ENCODE peak calls at places on chromosomes 6 and 20, in six cellular contexts. T is RWPE1, Q is body of pancreas, M is lower lobe of right lung, Z is lower leg skin, S is mammary epithelial cell. F is an unnamed sample.

GRCh38 chr6:69768664-69769063 is 28.1 kb downstream of the LMBRD1 start:
- DNase-seq in S (no peak), Z (no peak), M (no peak), T (no peak), Q (no peak), F (no peak)

GRCh38 chr6:84353459-84354423 is 126.3 kb upstream of the CEP162 start:
- DNase-seq in M (no peak), T (no peak), Q (no peak), Z (no peak), S (no peak), F (no peak)

GRCh38 chr6:45626087-45626891 is 248.6 kb upstream of the SUPT3H start:
- DNase-seq in Q (no peak), M (no peak), S (peak), Z (no peak), T (peak), F (no peak)

GRCh38 chr20:1535420-1536175 is 21.9 kb downstream of the SIRPD start:
- DNase-seq in T (no peak), S (no peak), Z (no peak), Q (no peak), M (peak), F (peak)

GRCh38 chr6:36487698-36488097 is 44.9 kb downstream of the KCTD20 start:
- DNase-seq in T (no peak), M (no peak), Z (no peak), Q (no peak), S (no peak), F (no peak)

GRCh38 chr6:56714982-56715456 is 72.3 kb upstream of the DST start:
- DNase-seq in T (peak), S (peak), Z (no peak), M (no peak), Q (no peak), F (no peak)

GRCh38 chr6:144678844-144679243 is 393.7 kb downstream of the UTRN start:
- DNase-seq in Z (no peak), M (no peak), S (no peak), T (no peak), Q (no peak), F (no peak)

GRCh38 chr6:150492507-150492906 is 107.2 kb upstream of the PLEKHG1 start:
- DNase-seq in T (peak), Z (no peak), Q (no peak), M (no peak), S (peak), F (no peak)

GRCh38 chr6:32952817-32953739 is at the start of gene HLA-DMA:
- DNase-seq in Z (peak), M (peak), T (peak), Q (peak), S (peak), F (peak)

GRCh38 chr20:25065625-25066338 is 7.8 kb upstream of the ACSS1 start:
- DNase-seq in Z (peak), S (peak), T (peak), M (no peak), Q (peak), F (no peak)

GRCh38 chr6:149831380-149831820 is 32.8 kb downstream of the LRP11 start:
- DNase-seq in Z (no peak), S (peak), T (no peak), M (no peak), Q (no peak), F (no peak)

GRCh38 chr6:5506149-5506548 is 244.8 kb downstream of the FARS2 start:
- DNase-seq in T (no peak), M (no peak), Z (no peak), S (no peak), Q (no peak), F (no peak)

GRCh38 chr6:1792989-1793388 is 183.3 kb downstream of the FOXC1 start:
- DNase-seq in S (peak), Z (no peak), T (peak), M (no peak), Q (peak), F (no peak)

GRCh38 chr6:132065556-132065955 is 114.4 kb upstream of the CCN2 start:
- DNase-seq in Q (no peak), S (peak), M (no peak), Z (no peak), T (peak), F (no peak)

GRCh38 chr6:106556368-106556960 is 72.8 kb downstream of the RTN4IP1 start:
- DNase-seq in S (no peak), Q (no peak), M (no peak), T (no peak), Z (no peak), F (no peak)

GRCh38 chr6:70886661-70887060 is 70.2 kb downstream of the B3GAT2 start:
- DNase-seq in Q (no peak), Z (no peak), S (no peak), M (no peak), T (no peak), F (no peak)

GRCh38 chr20:58699246-58700107 is 6.9 kb downstream of the NPEPL1 start:
- DNase-seq in Z (no peak), S (no peak), M (no peak), Q (peak), T (no peak), F (peak)

GRCh38 chr6:42520786-42521607 is 42.8 kb upstream of the UBR2 start:
- DNase-seq in Z (no peak), Q (no peak), T (peak), S (peak), M (no peak), F (no peak)

GRCh38 chr6:99589290-99589672 is 17.4 kb upstream of the PRDM13 start:
- DNase-seq in T (no peak), Z (no peak), S (no peak), Q (no peak), M (no peak), F (no peak)

GRCh38 chr6:16097382-16098171 is 31.3 kb upstream of the MYLIP start:
- DNase-seq in S (no peak), Z (no peak), M (no peak), Q (no peak), T (no peak), F (no peak)

GRCh38 chr6:89311853-89312531 is 3.1 kb downstream of the GABRR2 start:
- DNase-seq in Z (peak), T (peak), Q (peak), S (no peak), M (peak), F (no peak)

GRCh38 chr6:12060780-12061619 is 48.9 kb downstream of the HIVEP1 start:
- DNase-seq in M (peak), T (peak), Q (peak), Z (peak), S (no peak), F (peak)

GRCh38 chr20:63082308-63082938 is 75.7 kb upstream of the BHLHE23 start:
- DNase-seq in Z (no peak), M (peak), S (peak), Q (no peak), T (peak), F (peak)

GRCh38 chr6:160301341-160301740 is 42.7 kb upstream of the SLC22A2 start:
- DNase-seq in T (no peak), Z (no peak), M (no peak), S (no peak), Q (no peak), F (no peak)

GRCh38 chr6:160293844-160294243 is 35.2 kb upstream of the SLC22A2 start:
- DNase-seq in M (peak), S (no peak), Q (no peak), T (no peak), Z (no peak), F (no peak)

GRCh38 chr6:160300076-160300695 is 41.6 kb upstream of the SLC22A2 start:
- DNase-seq in Q (no peak), M (no peak), T (peak), S (peak), Z (no peak), F (no peak)

GRCh38 chr6:160299559-160299958 is 40.9 kb upstream of the SLC22A2 start:
- DNase-seq in T (no peak), Z (no peak), Q (no peak), M (no peak), S (no peak), F (no peak)

GRCh38 chr6:160297310-160297709 is 38.7 kb upstream of the SLC22A2 start:
- DNase-seq in Z (no peak), T (no peak), S (no peak), M (no peak), Q (no peak), F (no peak)
- TF ChIP-seq CTCF in Z (no peak), T (no peak), S (no peak), M (no peak), Q (no peak), F (no peak)

GRCh38 chr6:63475707-63476106 is 96.6 kb upstream of the LOC128125822 start:
- DNase-seq in S (no peak), T (no peak), Z (no peak), M (no peak), Q (no peak), F (no peak)

GRCh38 chr6:63478751-63479150 is 93.5 kb upstream of the LOC128125822 start:
- DNase-seq in S (peak), Q (no peak), T (no peak), Z (no peak), M (no peak), F (no peak)

GRCh38 chr6:63476302-63476701 is 96.0 kb upstream of the LOC128125822 start:
- DNase-seq in S (no peak), Q (peak), T (no peak), Z (no peak), M (no peak), F (no peak)

GRCh38 chr6:63471654-63472053 is 100.6 kb upstream of the LOC128125822 start:
- DNase-seq in M (no peak), Z (no peak), T (no peak), Q (no peak), S (no peak), F (no peak)

GRCh38 chr6:63477422-63478040 is 94.7 kb upstream of the LOC128125822 start:
- DNase-seq in M (no peak), Z (no peak), T (no peak), Q (no peak), S (no peak), F (no peak)
- TF ChIP-seq CTCF in M (no peak), Z (no peak), T (no peak), Q (no peak), S (no peak), F (no peak)

GRCh38 chr20:53579581-53580375 is 13.9 kb downstream of the ZNF217 start:
- DNase-seq in Z (no peak), Q (no peak), S (peak), M (peak), T (peak), F (peak)
- TF ChIP-seq CTCF in Z (no peak), Q (no peak), S (no peak), M (no peak), T (no peak), F (no peak)

GRCh38 chr6:142372348-142372747 is 70.5 kb downstream of the ADGRG6 start:
- DNase-seq in M (no peak), T (peak), Z (no peak), Q (no peak), S (peak), F (no peak)

GRCh38 chr6:142373268-142374089 is 71.7 kb downstream of the ADGRG6 start:
- DNase-seq in M (no peak), Z (no peak), T (no peak), S (no peak), Q (no peak), F (no peak)

GRCh38 chr6:142367061-142367460 is 65.3 kb downstream of the ADGRG6 start:
- DNase-seq in Q (no peak), M (no peak), S (no peak), Z (no peak), T (no peak), F (no peak)

GRCh38 chr6:142367501-142368018 is 65.8 kb downstream of the ADGRG6 start:
- DNase-seq in Z (no peak), T (no peak), Q (no peak), S (no peak), M (no peak), F (no peak)

DNA sequence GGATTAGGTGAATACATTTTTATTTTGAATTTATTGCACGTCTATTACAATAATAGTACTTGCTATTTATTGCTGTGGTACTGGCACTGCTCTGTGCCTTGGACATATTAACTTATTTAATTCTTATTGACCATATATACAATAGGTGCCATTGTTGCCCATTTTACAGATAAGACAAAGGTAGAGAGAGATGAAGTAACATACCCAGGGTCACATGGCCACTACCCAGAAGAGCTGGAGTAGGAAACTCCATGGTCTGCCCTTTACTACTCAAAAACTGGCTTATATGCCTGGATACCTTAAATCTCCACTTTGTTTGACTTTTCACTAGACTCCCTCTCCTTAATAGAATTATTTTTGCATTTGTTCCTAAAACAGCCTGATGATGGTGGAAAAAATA is 67.5 kb downstream of the ADGRG6 start:
- DNase-seq in T (no peak), M (no peak), S (no peak), Z (no peak), Q (no peak), F (no peak)
- TF ChIP-seq CTCF in T (no peak), M (no peak), S (no peak), Z (no peak), Q (no peak), F (no peak)

GRCh38 chr6:14397518-14397901 is 279.9 kb downstream of the CD83 start:
- DNase-seq in T (no peak), M (no peak), S (no peak), Q (no peak), Z (no peak), F (no peak)
- TF ChIP-seq CTCF in T (no peak), M (no peak), S (no peak), Q (no peak), Z (no peak), F (no peak)

F was measured in CD14-positive monocyte.